ENCODE peak calls at places on chromosomes 6 and 20, in six cellular contexts. One of them, this sample, is unnamed.

GRCh38 chr6:147366290-147366689 is 142.2 kb upstream of the SAMD5 start:
- DNase-seq in islet precursor cell: no peak
- DNase-seq in omental fat pad: no peak
- DNase-seq in left cardiac atrium: no peak
- DNase-seq in H9: no peak
- DNase-seq in psoas muscle: no peak
- DNase-seq in this sample: no peak

GRCh38 chr6:166569206-166569605 is 17.3 kb downstream of the RAMACL start:
- DNase-seq in islet precursor cell: no peak
- DNase-seq in omental fat pad: no peak
- DNase-seq in left cardiac atrium: no peak
- DNase-seq in H9: peak; percentile 24
- DNase-seq in psoas muscle: no peak
- DNase-seq in this sample: no peak

GRCh38 chr20:10513931-10514575 is 78.9 kb downstream of the SLX4IP start:
- DNase-seq in islet precursor cell: no peak
- DNase-seq in omental fat pad: no peak
- DNase-seq in left cardiac atrium: no peak
- DNase-seq in H9: no peak
- DNase-seq in psoas muscle: no peak
- DNase-seq in this sample: no peak

GRCh38 chr6:15265787-15266186 is 19.9 kb downstream of the JARID2 start:
- DNase-seq in islet precursor cell: no peak
- DNase-seq in omental fat pad: no peak
- DNase-seq in left cardiac atrium: no peak
- DNase-seq in H9: no peak
- DNase-seq in psoas muscle: no peak
- DNase-seq in this sample: no peak

GRCh38 chr6:128516514-128516898 is 3.9 kb downstream of the PTPRK start:
- DNase-seq in islet precursor cell: no peak
- DNase-seq in omental fat pad: no peak
- DNase-seq in left cardiac atrium: no peak
- DNase-seq in H9: no peak
- DNase-seq in psoas muscle: no peak
- DNase-seq in this sample: no peak

GRCh38 chr6:17577059-17577458 is 23.0 kb upstream of the FAM8A1 start:
- DNase-seq in islet precursor cell: no peak
- DNase-seq in omental fat pad: no peak
- DNase-seq in left cardiac atrium: no peak
- DNase-seq in H9: no peak
- DNase-seq in psoas muscle: no peak
- DNase-seq in this sample: no peak

GRCh38 chr6:158468666-158469065 is 91.2 kb upstream of the TMEM181 start:
- DNase-seq in islet precursor cell: no peak
- DNase-seq in omental fat pad: no peak
- DNase-seq in left cardiac atrium: no peak
- DNase-seq in H9: no peak
- DNase-seq in psoas muscle: no peak
- DNase-seq in this sample: no peak

GRCh38 chr6:71368284-71368683 is 79.7 kb downstream of the OGFRL1 start:
- DNase-seq in islet precursor cell: no peak
- DNase-seq in omental fat pad: no peak
- DNase-seq in left cardiac atrium: no peak
- DNase-seq in H9: no peak
- DNase-seq in psoas muscle: no peak
- DNase-seq in this sample: no peak

GRCh38 chr20:17545127-17545526 is 13.9 kb upstream of the BFSP1 start:
- DNase-seq in islet precursor cell: peak; percentile 79
- DNase-seq in omental fat pad: no peak
- DNase-seq in left cardiac atrium: no peak
- DNase-seq in H9: no peak
- DNase-seq in psoas muscle: no peak
- DNase-seq in this sample: no peak